ENCODE peak calls at places on chromosomes 2 and 18, in four cellular contexts. One of them, this sample, is unnamed.

GRCh38 chr2:9422321-9423099 is 818 bp downstream of the ITGB1BP1 start:
- DNase-seq in K562: peak; percentile 58
- DNase-seq in A549: peak; percentile 71
- DNase-seq in H1: peak; percentile 72
- DNase-seq in this sample: peak; percentile 47

GRCh38 chr18:77131652-77132368 is 773 bp downstream of the MBP start:
- DNase-seq in K562: no peak
- DNase-seq in A549: no peak
- DNase-seq in H1: no peak
- DNase-seq in this sample: no peak

GRCh38 chr2:50084086-50084843 is 930.0 kb upstream of the FSHR start:
- DNase-seq in K562: no peak
- DNase-seq in A549: no peak
- DNase-seq in H1: no peak
- DNase-seq in this sample: no peak

GRCh38 chr18:41073372-41073954 is 881.6 kb upstream of the PIK3C3 start:
- DNase-seq in K562: no peak
- DNase-seq in A549: no peak
- DNase-seq in H1: no peak
- DNase-seq in this sample: no peak

GRCh38 chr2:95297088-95297487 is at the start of gene KCNIP3:
- DNase-seq in K562: no peak
- DNase-seq in A549: no peak
- DNase-seq in H1: no peak
- DNase-seq in this sample: no peak

GRCh38 chr2:169184074-169184473 is 114.7 kb downstream of the DHRS9 start:
- DNase-seq in K562: no peak
- DNase-seq in A549: no peak
- DNase-seq in H1: no peak
- DNase-seq in this sample: no peak

GRCh38 chr2:143745060-143745459 is 615.8 kb downstream of the ARHGAP15 start:
- DNase-seq in K562: no peak
- DNase-seq in A549: no peak
- DNase-seq in H1: no peak
- DNase-seq in this sample: no peak

GRCh38 chr2:211737282-211737681 is 801.3 kb downstream of the ERBB4 start:
- DNase-seq in K562: no peak
- DNase-seq in A549: no peak
- DNase-seq in H1: no peak
- DNase-seq in this sample: no peak

GRCh38 chr2:110114007-110114591 is 1.5 kb downstream of the MALL start:
- DNase-seq in K562: no peak
- DNase-seq in A549: peak; percentile 68
- DNase-seq in H1: no peak
- DNase-seq in this sample: peak; percentile 47

GRCh38 chr2:210546424-210547223 is 9.8 kb upstream of the CPS1 start:
- DNase-seq in K562: no peak
- DNase-seq in A549: no peak
- DNase-seq in H1: no peak
- DNase-seq in this sample: no peak

GRCh38 chr2:200795044-200795443 is 16.7 kb upstream of the BZW1 start:
- DNase-seq in K562: peak; percentile 48
- DNase-seq in A549: no peak
- DNase-seq in H1: peak; percentile 54
- DNase-seq in this sample: peak; percentile 25

GRCh38 chr2:64212801-64213321 is 68.6 kb upstream of the PELI1 start:
- DNase-seq in K562: no peak
- DNase-seq in A549: no peak
- DNase-seq in H1: no peak
- DNase-seq in this sample: no peak

GRCh38 chr2:177692828-177693269 is 300.3 kb downstream of the AGPS start:
- DNase-seq in K562: no peak
- DNase-seq in A549: peak; percentile 46
- DNase-seq in H1: no peak
- DNase-seq in this sample: no peak

GRCh38 chr18:51651761-51652160 is 454.3 kb upstream of the MEX3C start:
- DNase-seq in K562: no peak
- DNase-seq in A549: no peak
- DNase-seq in H1: no peak
- DNase-seq in this sample: no peak

GRCh38 chr2:179671314-179671713 is 190.1 kb downstream of the ZNF385B start:
- DNase-seq in K562: no peak
- DNase-seq in A549: no peak
- DNase-seq in H1: no peak
- DNase-seq in this sample: no peak

GRCh38 chr2:237056271-237056875 is 29.3 kb upstream of the COPS8 start:
- DNase-seq in K562: no peak
- DNase-seq in A549: no peak
- DNase-seq in H1: no peak
- DNase-seq in this sample: no peak

GRCh38 chr2:61634512-61634911 is 96.4 kb upstream of the XPO1 start:
- DNase-seq in K562: no peak
- DNase-seq in A549: no peak
- DNase-seq in H1: no peak
- DNase-seq in this sample: no peak

GRCh38 chr2:61631321-61631720 is 93.2 kb upstream of the XPO1 start:
- DNase-seq in K562: no peak
- DNase-seq in A549: no peak
- DNase-seq in H1: no peak
- DNase-seq in this sample: no peak

GRCh38 chr2:61636686-61637085 is 98.5 kb upstream of the XPO1 start:
- DNase-seq in K562: no peak
- DNase-seq in A549: no peak
- DNase-seq in H1: no peak
- DNase-seq in this sample: no peak

GRCh38 chr2:61633250-61633649 is 95.1 kb upstream of the XPO1 start:
- DNase-seq in K562: no peak
- DNase-seq in A549: no peak
- DNase-seq in H1: no peak
- DNase-seq in this sample: no peak

GRCh38 chr2:61632276-61633169 is 94.4 kb upstream of the XPO1 start:
- DNase-seq in K562: no peak
- DNase-seq in A549: no peak
- DNase-seq in H1: no peak
- DNase-seq in this sample: no peak
- TF ChIP-seq POLR2A in K562: no peak
- TF ChIP-seq POLR2A in A549: no peak
- TF ChIP-seq POLR2A in H1: no peak
- TF ChIP-seq POLR2A in this sample: no peak

GRCh38 chr2:57877811-57878572 is 168.6 kb upstream of the VRK2 start:
- DNase-seq in K562: no peak
- DNase-seq in A549: no peak
- DNase-seq in H1: no peak
- DNase-seq in this sample: no peak
- TF ChIP-seq RNF2 in K562: no peak
- TF ChIP-seq RNF2 in A549: no peak
- TF ChIP-seq RNF2 in H1: no peak
- TF ChIP-seq RNF2 in this sample: no peak

GRCh38 chr2:231190531-231191197 is 7.8 kb upstream of the ARMC9 start:
- DNase-seq in K562: no peak
- DNase-seq in A549: no peak
- DNase-seq in H1: peak; percentile 84
- DNase-seq in this sample: no peak
- TF ChIP-seq POLR2A in K562: no peak
- TF ChIP-seq POLR2A in A549: no peak
- TF ChIP-seq POLR2A in H1: no peak
- TF ChIP-seq POLR2A in this sample: no peak

DNA sequence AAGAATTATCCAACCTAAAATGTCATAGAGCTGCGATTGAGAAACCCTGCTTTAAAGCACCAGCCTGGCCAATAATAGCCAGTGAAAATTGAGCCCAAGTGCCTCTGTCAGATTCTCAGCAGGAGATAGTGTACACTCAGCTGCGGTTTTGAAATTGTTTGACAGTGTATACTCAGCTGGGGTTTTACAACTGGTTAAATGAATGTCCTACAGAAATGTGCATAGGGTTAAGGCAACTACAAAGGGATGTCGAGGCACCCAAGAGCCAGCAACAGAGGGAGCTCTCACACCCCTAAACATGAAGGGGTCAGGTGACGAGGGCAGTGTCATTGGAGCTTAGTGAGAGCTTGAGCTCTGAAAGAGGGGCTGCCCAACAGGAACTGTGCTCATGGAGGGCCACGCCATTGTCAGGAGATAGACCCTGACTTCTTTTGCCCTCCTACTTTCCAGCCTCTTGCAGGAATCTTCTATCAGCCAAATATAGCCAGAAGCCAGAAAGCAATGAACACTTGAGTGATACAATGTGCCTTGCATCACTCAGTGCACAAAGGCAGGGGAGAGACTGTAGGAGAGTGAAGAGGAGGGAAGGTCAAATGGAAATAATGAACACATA is 15.1 kb downstream of the ACTG2 start:
- DNase-seq in K562: no peak
- DNase-seq in A549: no peak
- DNase-seq in H1: peak; percentile 64
- DNase-seq in this sample: peak; percentile 37
- TF ChIP-seq RNF2 in K562: no peak
- TF ChIP-seq RNF2 in A549: no peak
- TF ChIP-seq RNF2 in H1: no peak
- TF ChIP-seq RNF2 in this sample: no peak

DNA sequence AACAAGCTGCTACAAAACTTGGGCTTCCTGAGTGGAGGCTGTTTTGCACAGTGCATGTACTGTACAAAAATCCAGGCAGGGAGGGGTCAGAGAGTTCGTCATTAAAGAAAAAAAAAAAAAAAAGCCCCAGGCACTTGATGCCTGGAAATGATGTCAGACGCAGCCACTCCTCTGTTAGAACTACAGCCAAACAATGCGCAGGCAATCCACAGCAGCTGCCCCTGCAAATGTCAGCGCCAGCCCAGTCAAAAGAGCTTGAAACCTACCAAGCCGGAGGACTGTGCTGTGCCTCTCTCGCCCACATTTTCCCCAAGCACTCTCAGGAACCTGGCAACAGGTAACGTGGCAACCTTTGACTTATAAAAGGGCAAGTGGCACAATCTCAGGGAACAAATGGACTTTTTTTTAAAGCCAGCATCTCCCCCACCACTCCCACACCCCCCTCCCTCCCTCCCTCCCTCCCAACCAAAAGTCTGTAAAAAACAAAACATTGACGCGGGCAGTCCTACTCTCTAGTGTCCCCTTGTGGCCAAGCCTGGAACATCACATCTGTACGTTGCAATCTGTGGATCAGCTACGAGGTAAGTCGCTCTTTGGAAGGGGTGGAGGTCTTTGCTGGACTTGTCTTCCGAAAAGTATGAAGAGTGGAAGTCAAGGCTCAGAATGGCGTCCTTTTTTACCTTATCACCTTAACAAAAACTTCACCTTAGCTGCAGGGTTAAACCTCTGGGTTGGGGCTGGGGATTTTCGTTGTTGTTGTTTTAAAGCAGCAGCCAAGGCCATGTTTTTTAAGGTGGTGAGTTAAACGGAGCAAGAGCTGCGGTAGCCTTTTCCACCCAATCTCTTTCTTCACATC is 144.2 kb downstream of the TGIF1 start:
- DNase-seq in K562: peak; percentile 83
- DNase-seq in A549: peak; percentile 81
- DNase-seq in H1: peak; percentile 95
- DNase-seq in this sample: peak; percentile 96
- TF ChIP-seq POLR2A in K562: no peak
- TF ChIP-seq POLR2A in A549: peak; percentile 12
- TF ChIP-seq POLR2A in H1: no peak
- TF ChIP-seq POLR2A in this sample: peak; percentile 64

GRCh38 chr2:240136671-240137292 is 677 bp upstream of the COPS9 start:
- DNase-seq in K562: peak; percentile 31
- DNase-seq in A549: no peak
- DNase-seq in H1: no peak
- DNase-seq in this sample: no peak
- TF ChIP-seq RNF2 in K562: no peak
- TF ChIP-seq RNF2 in A549: no peak
- TF ChIP-seq RNF2 in H1: no peak
- TF ChIP-seq RNF2 in this sample: no peak

GRCh38 chr2:70921839-70922590 is 13.7 kb upstream of the ATP6V1B1 start:
- DNase-seq in K562: no peak
- DNase-seq in A549: no peak
- DNase-seq in H1: peak; percentile 48
- DNase-seq in this sample: peak; percentile 52
- TF ChIP-seq POLR2A in K562: no peak
- TF ChIP-seq POLR2A in A549: no peak
- TF ChIP-seq POLR2A in H1: no peak
- TF ChIP-seq POLR2A in this sample: no peak

DNA sequence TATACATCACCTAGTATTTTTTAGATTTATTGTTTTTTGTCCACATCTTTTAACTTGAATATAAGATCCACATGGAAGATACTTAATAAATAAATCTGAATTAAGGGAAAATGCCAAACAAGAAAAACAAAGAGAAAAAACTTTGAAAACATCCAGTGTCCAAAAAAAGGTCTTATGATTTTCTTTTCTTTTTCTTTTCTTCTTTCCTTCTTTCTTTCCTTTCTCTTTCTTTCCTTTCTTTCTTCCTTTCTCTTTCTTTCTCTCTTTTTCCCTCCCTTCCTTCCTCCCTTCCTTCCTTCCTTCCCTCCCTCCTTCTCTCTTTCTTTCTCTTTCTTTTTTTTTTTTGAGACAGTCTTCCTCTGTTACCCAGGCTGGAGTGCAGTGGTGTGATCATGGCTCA is 29.6 kb upstream of the WIPF1 start:
- DNase-seq in K562: no peak
- DNase-seq in A549: no peak
- DNase-seq in H1: no peak
- DNase-seq in this sample: no peak
- TF ChIP-seq RNF2 in K562: no peak
- TF ChIP-seq RNF2 in A549: no peak
- TF ChIP-seq RNF2 in H1: no peak
- TF ChIP-seq RNF2 in this sample: no peak

DNA sequence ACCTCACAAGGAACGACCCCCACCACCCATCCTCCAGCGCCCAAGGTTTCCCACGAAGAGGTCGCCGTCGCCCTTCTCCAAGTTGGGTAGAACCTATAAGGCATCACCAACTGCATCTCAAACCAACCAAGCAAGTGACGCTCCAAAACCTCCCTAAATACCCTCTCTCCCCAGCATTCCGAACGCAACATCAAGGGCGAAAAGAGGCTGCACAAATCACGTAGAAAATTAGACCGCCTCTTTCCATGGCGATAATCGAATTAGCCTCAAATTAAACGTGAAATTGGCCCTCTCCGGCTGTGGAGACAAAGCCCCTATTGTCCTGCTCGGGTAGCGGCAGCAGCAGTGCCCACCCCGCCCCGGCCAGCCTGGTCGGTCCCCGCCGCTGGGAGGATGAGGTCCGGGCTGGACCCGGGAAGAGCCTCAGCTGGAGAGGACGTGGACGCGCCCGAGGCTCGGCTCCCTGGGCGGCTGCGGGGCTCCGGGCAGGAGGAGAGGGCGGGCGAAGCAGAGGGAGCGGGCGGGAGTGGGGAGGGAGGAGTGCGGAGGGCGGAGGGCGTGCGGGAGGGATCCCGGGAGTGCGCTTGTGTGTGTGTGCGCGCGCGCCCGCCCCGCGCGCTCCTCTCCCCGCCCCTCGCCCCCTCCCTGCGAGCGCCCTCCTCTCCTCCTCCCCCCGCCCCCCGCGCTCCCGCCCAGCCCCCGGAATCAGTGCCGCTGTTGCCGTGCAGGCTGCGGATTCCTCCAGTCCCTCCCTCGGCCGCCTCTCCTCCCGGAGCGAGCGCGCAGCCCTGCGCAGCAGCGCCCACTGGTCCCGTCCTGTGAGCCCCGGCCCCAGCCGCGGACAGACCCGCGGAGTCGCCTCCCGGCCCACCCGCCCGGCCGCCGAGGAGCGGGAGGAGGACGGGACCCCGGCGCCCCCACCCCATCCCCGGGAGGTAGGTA is at the start of gene SPTBN1:
- DNase-seq in K562: peak; percentile 59
- DNase-seq in A549: peak; percentile 76
- DNase-seq in H1: peak; percentile 83
- DNase-seq in this sample: peak; percentile 87
- TF ChIP-seq POLR2A in K562: no peak
- TF ChIP-seq POLR2A in A549: peak; percentile 79
- TF ChIP-seq POLR2A in H1: no peak
- TF ChIP-seq POLR2A in this sample: peak; percentile 75

GRCh38 chr2:149743842-149744468 is 156.4 kb upstream of the MMADHC start:
- DNase-seq in K562: no peak
- DNase-seq in A549: no peak
- DNase-seq in H1: no peak
- DNase-seq in this sample: no peak
- TF ChIP-seq RNF2 in K562: no peak
- TF ChIP-seq RNF2 in A549: no peak
- TF ChIP-seq RNF2 in H1: no peak
- TF ChIP-seq RNF2 in this sample: no peak

This sample was measured in HepG2.